ENCODE peak calls at places on chromosomes 1 and 21, in four cellular contexts. G is H1, E is K562, V is GM12878. A is an unnamed sample.

GRCh38 chr1:107936498-107937481 is 28.2 kb downstream of the VAV3 start:
- DNase-seq in V (no peak), E (no peak), G (peak; percentile 48), A (peak; percentile 37)

GRCh38 chr1:201740609-201741231 is 88.2 kb upstream of the IPO9 start:
- DNase-seq in G (no peak), E (no peak), V (no peak), A (no peak)

GRCh38 chr1:163290025-163290610 is 31.6 kb upstream of the NUF2 start:
- DNase-seq in E (no peak), V (no peak), G (no peak), A (no peak)

GRCh38 chr1:26459573-26460031 is 12.6 kb upstream of the HMGN2 start:
- DNase-seq in V (no peak), E (no peak), G (no peak), A (no peak)

GRCh38 chr1:38394303-38394702 is 347.7 kb upstream of the POU3F1 start:
- DNase-seq in G (no peak), V (no peak), E (no peak), A (no peak)

GRCh38 chr1:246476771-246477170 is 30.3 kb downstream of the SMYD3 start:
- DNase-seq in E (no peak), G (no peak), V (no peak), A (no peak)

GRCh38 chr1:171635661-171636060 is 13.6 kb downstream of the MYOCOS start:
- DNase-seq in G (no peak), E (no peak), V (no peak), A (no peak)

GRCh38 chr1:209618756-209619420 is 33.3 kb downstream of the LAMB3 start:
- DNase-seq in V (no peak), G (no peak), E (no peak), A (no peak)

GRCh38 chr1:58363639-58364038 is 182.9 kb downstream of the OMA1 start:
- DNase-seq in E (no peak), G (no peak), V (no peak), A (no peak)

GRCh38 chr1:202004711-202005110 is 5.7 kb upstream of the ELF3 start:
- DNase-seq in E (no peak), G (no peak), V (no peak), A (no peak)

GRCh38 chr1:65504263-65504662 is 83.8 kb downstream of the LEPR start:
- DNase-seq in G (no peak), V (no peak), E (no peak), A (no peak)

GRCh38 chr1:221991221-221991620 is 249.3 kb upstream of the DUSP10 start:
- DNase-seq in E (no peak), G (no peak), V (no peak), A (no peak)

GRCh38 chr1:16230744-16231143 is 6.2 kb downstream of the CPLANE2 start:
- DNase-seq in G (no peak), E (no peak), V (no peak), A (no peak)

GRCh38 chr1:226643167-226643566 is 94.6 kb downstream of the STUM start:
- DNase-seq in E (peak; percentile 79), V (peak; percentile 33), G (no peak), A (peak; percentile 34)

GRCh38 chr1:31218705-31219104 is 21.0 kb downstream of the NKAIN1 start:
- DNase-seq in V (no peak), E (no peak), G (no peak), A (no peak)

GRCh38 chr1:63732666-63733065 is 41.2 kb upstream of the ROR1 start:
- DNase-seq in G (no peak), E (no peak), V (no peak), A (no peak)

GRCh38 chr1:117607471-117607870 is 1.6 kb downstream of the TENT5C start:
- DNase-seq in V (no peak), E (no peak), G (peak; percentile 48), A (no peak)

GRCh38 chr1:155092641-155093040 is 14.0 kb downstream of the EFNA3 start:
- DNase-seq in V (no peak), E (no peak), G (no peak), A (no peak)

GRCh38 chr1:2250721-2251281 is 22.7 kb downstream of the SKI start:
- DNase-seq in E (no peak), G (no peak), V (no peak), A (no peak)

GRCh38 chr1:7549277-7549676 is 221.8 kb upstream of the VAMP3 start:
- DNase-seq in E (no peak), G (no peak), V (peak; percentile 56), A (peak; percentile 91)

GRCh38 chr1:31588751-31589515 is 12.6 kb downstream of the TINAGL1 start:
- DNase-seq in G (peak; percentile 80), E (no peak), V (no peak), A (no peak)

GRCh38 chr21:42959754-42960153 is 14.6 kb upstream of the PKNOX1 start:
- DNase-seq in G (no peak), V (no peak), E (no peak), A (no peak)

GRCh38 chr1:39570477-39571177 is 6.0 kb downstream of the PABPC4 start:
- DNase-seq in E (no peak), G (no peak), V (no peak), A (no peak)

GRCh38 chr1:23909412-23909811 is 3.8 kb downstream of the CNR2 start:
- DNase-seq in V (peak; percentile 63), E (no peak), G (no peak), A (no peak)

GRCh38 chr1:112268408-112268807 is 127.6 kb upstream of the CTTNBP2NL start:
- DNase-seq in E (no peak), V (no peak), G (no peak), A (no peak)

GRCh38 chr1:100866041-100866900 is 28.4 kb downstream of the EXTL2 start:
- DNase-seq in E (peak; percentile 41), G (no peak), V (no peak), A (peak; percentile 15)

GRCh38 chr21:28639742-28640141 is 352.9 kb downstream of the LTN1 start:
- DNase-seq in G (no peak), E (no peak), V (no peak), A (no peak)

GRCh38 chr1:33683913-33684312 is 180.0 kb upstream of the HMGB4 start:
- DNase-seq in V (no peak), E (no peak), G (no peak), A (no peak)

DNA sequence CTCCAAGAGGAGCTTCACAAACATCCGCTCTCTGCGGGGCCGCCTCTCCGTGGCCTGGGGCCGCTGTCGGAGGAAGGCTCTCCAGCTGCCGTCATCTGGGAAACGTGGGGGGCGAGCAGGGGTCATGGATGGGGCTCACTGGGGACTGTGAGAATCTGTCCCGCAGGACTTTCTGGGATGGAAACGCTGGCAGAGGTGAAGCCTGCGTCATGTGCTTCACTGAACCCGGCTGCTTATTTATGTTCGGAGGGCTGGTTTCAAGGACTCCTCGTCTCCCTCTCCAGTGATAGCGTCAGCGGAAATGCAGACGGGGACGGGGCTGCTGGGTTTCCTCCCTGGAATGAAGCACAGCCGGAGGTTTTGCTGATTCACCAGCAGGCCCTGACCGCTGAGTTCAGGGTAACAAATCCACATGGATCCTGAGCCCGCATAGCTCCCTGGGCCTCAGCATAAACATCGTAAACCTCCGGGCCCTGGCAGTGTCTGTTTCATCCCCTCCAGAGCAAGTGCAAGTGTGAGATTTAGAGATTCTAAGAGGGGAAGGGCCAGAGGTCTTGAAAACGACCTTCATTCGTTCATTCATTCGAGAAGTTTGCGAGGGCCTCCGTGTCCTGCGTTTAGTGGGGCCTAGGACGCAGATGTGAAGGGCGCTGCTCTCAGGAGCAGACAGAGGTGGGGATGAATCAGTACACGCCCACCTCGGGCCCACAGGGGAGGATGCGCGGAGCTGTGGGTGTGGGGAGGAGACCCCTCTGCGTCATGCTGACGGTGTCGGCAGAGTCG is 7.0 kb upstream of the POFUT2 start:
- DNase-seq in V (no peak), G (peak; percentile 62), E (no peak), A (no peak)
- TF ChIP-seq EGR1 in V (no peak), G (no peak), E (peak; percentile 7), A (no peak)

DNA sequence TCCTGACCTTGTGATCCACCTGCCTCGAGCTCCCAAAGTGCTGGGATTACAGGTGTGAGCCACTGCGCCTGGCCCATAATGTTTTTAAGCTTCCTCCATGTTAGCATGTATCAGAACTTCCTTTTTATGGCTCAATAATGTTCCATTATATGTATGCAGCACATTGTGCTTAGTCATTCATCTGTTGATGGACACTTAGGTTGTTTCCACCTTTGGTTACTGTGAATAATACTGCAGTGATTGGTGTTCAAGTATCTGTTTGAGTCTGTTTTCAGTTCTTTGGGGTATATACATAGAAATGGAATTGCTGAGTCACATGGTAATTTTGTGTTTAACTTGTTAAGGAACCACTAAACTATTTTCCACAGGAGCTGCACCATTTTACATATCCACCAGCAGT is 17.7 kb downstream of the CMPK1 start:
- DNase-seq in E (no peak), V (peak; percentile 72), G (no peak), A (no peak)
- TF ChIP-seq EGR1 in E (no peak), V (no peak), G (no peak), A (no peak)

GRCh38 chr1:158203693-158204457 is 23.2 kb downstream of the CD1D start:
- DNase-seq in V (peak; percentile 8), G (no peak), E (peak; percentile 42), A (peak; percentile 69)
- TF ChIP-seq EGR1 in V (no peak), G (no peak), E (no peak), A (no peak)

DNA sequence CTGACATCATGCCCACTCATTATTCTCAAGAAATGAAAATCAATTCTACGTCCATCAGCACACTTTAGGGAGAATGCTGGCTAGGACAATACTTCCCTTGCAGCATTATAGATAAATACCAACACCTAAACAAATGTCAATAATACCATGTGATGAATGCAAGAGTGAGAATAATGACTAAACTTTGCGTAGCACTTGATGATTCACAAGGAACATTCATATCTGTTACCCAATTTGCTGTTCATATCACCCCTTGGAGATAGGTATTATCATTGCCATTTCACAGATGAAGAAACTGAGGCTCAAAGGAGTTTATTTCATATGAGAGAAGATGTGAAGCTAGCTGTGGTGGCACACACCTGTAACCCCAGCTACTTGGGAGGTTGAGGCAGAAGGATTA is 24.8 kb upstream of the EPS15 start:
- DNase-seq in E (no peak), V (no peak), G (no peak), A (no peak)
- TF ChIP-seq EGR1 in E (no peak), V (no peak), G (no peak), A (no peak)

DNA sequence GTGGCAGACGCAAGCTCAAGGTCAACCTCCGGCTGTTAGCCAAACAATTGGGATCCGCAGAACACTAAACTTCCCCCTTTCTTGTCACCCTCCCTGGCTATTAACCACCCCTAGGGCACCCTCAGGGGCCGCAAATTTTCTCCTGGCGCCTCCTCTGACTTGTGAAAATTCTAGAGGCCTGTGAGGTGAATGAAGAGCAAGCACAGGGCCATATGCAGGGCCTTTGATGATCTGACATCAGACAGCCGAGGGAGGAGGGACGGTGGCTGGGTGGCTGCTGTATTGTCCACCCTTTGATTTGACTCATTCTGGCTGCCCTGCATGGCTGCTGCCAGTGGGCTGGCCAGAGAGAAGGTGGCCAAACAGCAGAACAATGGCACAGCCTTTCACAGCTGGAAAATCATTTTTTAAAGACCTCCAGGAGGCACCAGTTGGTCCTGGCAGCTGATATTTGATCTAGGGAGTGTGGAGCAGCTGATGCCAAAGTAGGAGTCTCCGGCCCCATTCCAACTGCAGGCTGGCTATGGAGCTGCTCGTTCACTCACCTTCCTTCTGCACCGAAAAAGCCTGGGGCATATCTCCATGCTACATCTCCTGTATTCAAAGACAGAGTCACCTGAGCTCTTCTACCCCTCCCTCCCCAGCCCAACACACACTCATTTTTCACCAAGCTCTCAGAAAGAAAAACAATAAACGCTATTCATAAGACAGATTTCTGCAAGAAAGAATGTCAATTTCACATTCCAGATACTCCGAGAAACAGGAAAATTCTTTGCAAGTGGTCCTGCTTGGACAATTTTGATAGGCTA is 44.9 kb upstream of the BARHL2 start:
- DNase-seq in V (no peak), G (peak; percentile 49), E (no peak), A (no peak)
- TF ChIP-seq EGR1 in V (no peak), G (no peak), E (no peak), A (no peak)

GRCh38 chr1:188782220-188782841 is 1695.3 kb downstream of the BRINP3 start:
- DNase-seq in G (no peak), V (no peak), E (peak; percentile 15), A (peak; percentile 81)
- TF ChIP-seq EGR1 in G (no peak), V (no peak), E (no peak), A (no peak)